ENCODE peak calls at places on chromosomes 2 and 18, in five cellular contexts. N is iris pigment epithelial cell, J is iPS-NIHi11, D is bronchial epithelial cell, S is mucosa of gallbladder. M is an unnamed sample.

GRCh38 chr2:111071480-111072143 is 49.1 kb upstream of the BCL2L11 start:
- DNase-seq in N (peak), J (no peak), D (peak), S (no peak), M (peak)

GRCh38 chr2:98541906-98542305 is 66.4 kb downstream of the COA5 start:
- DNase-seq in N (no peak), J (no peak), D (no peak), S (no peak), M (no peak)

GRCh38 chr2:208568203-208568602 is 161.6 kb downstream of the PTH2R start:
- DNase-seq in N (no peak), J (no peak), D (no peak), S (no peak), M (no peak)

GRCh38 chr2:236309669-236310029 is 45.4 kb upstream of the ASB18 start:
- DNase-seq in N (peak), J (peak), D (peak), S (no peak), M (peak)

GRCh38 chr18:72601481-72601880 is 57.3 kb upstream of the CBLN2 start:
- DNase-seq in N (no peak), J (no peak), D (no peak), S (no peak), M (no peak)

GRCh38 chr2:68774569-68775271 is 40.1 kb downstream of the ARHGAP25 start:
- DNase-seq in N (no peak), J (no peak), D (no peak), S (peak), M (no peak)

GRCh38 chr18:80033181-80034067 is 810 bp upstream of the RBFA start:
- DNase-seq in N (peak), J (peak), D (peak), S (no peak), M (no peak)

GRCh38 chr2:216507220-216508143 is 8.8 kb downstream of the RPL37A start:
- DNase-seq in N (no peak), J (peak), D (no peak), S (no peak), M (no peak)